ENCODE peak calls at places on chromosomes 3 and 15, in four cellular contexts. E, P, N and H are unnamed samples.

GRCh38 chr3:125078961-125079674 is 23.3 kb upstream of the HEG1 start:
- DNase-seq in E (no peak), P (no peak), N (no peak), H (no peak)

GRCh38 chr3:194964809-194965208 is 279.1 kb downstream of the FAM43A start:
- DNase-seq in E (no peak), P (no peak), N (no peak), H (no peak)

GRCh38 chr3:136305879-136306278 is 55.7 kb downstream of the PCCB start:
- DNase-seq in E (no peak), P (no peak), N (no peak), H (no peak)

GRCh38 chr15:39247574-39247973 is 333.3 kb upstream of the THBS1 start:
- DNase-seq in E (no peak), P (no peak), N (no peak), H (no peak)

GRCh38 chr15:74415966-74416916 is 17.5 kb downstream of the SEMA7A start:
- DNase-seq in E (no peak), P (no peak), N (no peak), H (no peak)

GRCh38 chr15:28914483-28915023 is 28.8 kb downstream of the APBA2 start:
- DNase-seq in E (no peak), P (no peak), N (no peak), H (no peak)

GRCh38 chr15:66670698-66671580 is 31.1 kb upstream of the SMAD6 start:
- DNase-seq in E (peak; percentile 83), P (peak; percentile 94), N (no peak), H (peak; percentile 77)

GRCh38 chr15:29115093-29115991 is 154.3 kb downstream of the NSMCE3 start:
- DNase-seq in E (no peak), P (peak; percentile 71), N (no peak), H (no peak)

GRCh38 chr15:98799461-98799971 is 151.2 kb downstream of the IGF1R start:
- DNase-seq in E (no peak), P (no peak), N (no peak), H (no peak)

GRCh38 chr3:5162102-5162501 is 25.4 kb upstream of the EDEM1 start:
- DNase-seq in E (no peak), P (no peak), N (no peak), H (no peak)

GRCh38 chr15:93348711-93349110 is 259.7 kb upstream of the RGMA start:
- DNase-seq in E (no peak), P (no peak), N (no peak), H (no peak)

GRCh38 chr15:52803543-52804306 is 13.6 kb upstream of the ONECUT1 start:
- DNase-seq in E (no peak), P (no peak), N (no peak), H (no peak)
- H3K27ac ChIP-seq in E (no peak overlapping the region), P (no peak overlapping the region), N (no peak overlapping the region), H (peak overlapping the region; percentile 86)

DNA sequence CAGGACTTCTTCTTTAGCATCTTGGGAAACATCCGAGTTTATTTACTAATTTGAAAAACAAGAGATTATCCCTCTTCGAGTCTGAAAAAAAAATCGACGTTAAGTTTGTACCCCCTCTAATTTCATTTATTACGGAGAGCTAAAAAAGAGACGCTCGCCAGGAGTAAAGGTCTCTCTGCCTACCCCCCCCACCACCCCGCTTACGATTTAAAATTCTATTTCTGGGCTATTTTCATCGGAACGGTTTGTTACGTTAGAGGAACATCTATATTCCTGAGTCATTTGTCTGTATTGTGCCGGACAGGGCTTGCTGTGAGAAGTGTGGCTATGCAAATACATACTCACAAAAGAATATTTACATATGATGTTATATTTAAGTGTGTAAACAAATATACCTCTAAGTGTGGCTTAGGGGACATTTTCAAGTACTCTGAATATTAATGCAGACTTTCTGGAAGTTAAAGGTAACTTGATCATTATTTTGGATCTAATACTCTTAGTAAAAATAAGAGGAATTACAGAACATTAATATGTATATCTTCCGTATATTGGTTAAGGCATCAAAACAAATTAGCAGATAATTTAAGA is 1.4 kb upstream of the SHOX2 start:
- DNase-seq in E (no peak), P (no peak), N (no peak), H (no peak)
- H3K4me1 ChIP-seq in E (peaks cover 55% of the 10 kb centered on the region), P (no peaks in the 10 kb centered on the region), N (peaks cover 23% of the 10 kb centered on the region), H (no peaks in the 10 kb centered on the region)

GRCh38 chr15:31484986-31485385 is 158.4 kb downstream of the KLF13 start:
- DNase-seq in E (peak; percentile 32), P (peak; percentile 13), N (no peak), H (no peak)
- H3K9me3 ChIP-seq in E (no peaks in the 10 kb centered on the region), P (no peaks in the 10 kb centered on the region), N (no peaks in the 10 kb centered on the region), H (no peaks in the 10 kb centered on the region)

GRCh38 chr3:87796137-87796899 is 262.5 kb downstream of the CGGBP1 start:
- DNase-seq in E (no peak), P (no peak), N (no peak), H (no peak)

GRCh38 chr3:87801409-87801808 is 257.4 kb downstream of the CGGBP1 start:
- DNase-seq in E (no peak), P (no peak), N (no peak), H (no peak)

GRCh38 chr3:87798567-87798947 is 260.2 kb downstream of the CGGBP1 start:
- DNase-seq in E (no peak), P (no peak), N (no peak), H (no peak)

GRCh38 chr3:87793322-87793877 is 265.4 kb downstream of the CGGBP1 start:
- DNase-seq in E (no peak), P (peak; percentile 44), N (no peak), H (no peak)

DNA sequence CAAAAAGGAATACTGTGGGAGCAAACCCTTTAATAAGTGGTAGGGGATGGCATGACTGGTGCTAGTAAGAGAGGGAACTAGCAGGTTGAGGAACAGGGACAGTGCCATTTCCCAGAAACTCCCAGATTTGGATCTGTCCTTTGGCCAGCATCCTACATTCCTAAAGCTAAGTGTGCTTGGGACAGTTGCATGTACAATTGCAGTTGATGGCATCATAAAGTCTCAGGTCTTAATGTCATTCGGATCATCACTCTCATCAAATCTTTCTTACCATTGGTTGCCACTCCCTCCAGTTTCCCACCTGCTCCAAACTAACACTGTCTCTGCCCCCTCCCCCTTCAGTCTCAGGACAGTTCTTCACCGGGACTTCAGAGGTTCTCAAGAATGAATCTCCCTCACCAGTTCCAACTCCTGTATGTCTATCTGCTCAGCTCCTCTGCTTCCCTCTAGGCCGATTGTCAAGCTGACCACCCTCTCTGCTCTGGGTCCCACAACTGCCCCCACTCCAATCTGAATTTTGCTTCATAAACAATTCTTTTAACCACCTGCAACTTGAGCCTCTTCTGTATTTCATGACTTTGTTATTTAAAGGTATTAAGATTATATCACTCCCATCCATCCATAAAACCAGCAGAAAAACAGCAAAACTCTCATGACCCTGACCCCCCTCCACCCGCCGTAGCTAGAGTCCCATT is 260.8 kb downstream of the CGGBP1 start:
- DNase-seq in E (no peak), P (no peak), N (no peak), H (no peak)
- H3K27ac ChIP-seq in E (no peak overlapping the region), P (no peak overlapping the region), N (no peak overlapping the region), H (no peak overlapping the region)

GRCh38 chr3:69081583-69082262 is 1.6 kb upstream of the UBA3 start:
- DNase-seq in E (no peak), P (peak; percentile 36), N (no peak), H (no peak)
- H3K4me1 ChIP-seq in E (peaks cover 61% of the 10 kb centered on the region), P (peaks cover 6% of the 10 kb centered on the region), N (peaks cover 53% of the 10 kb centered on the region), H (peaks cover 10% of the 10 kb centered on the region)

GRCh38 chr3:156808025-156808424 is 18.1 kb upstream of the LEKR1 start:
- DNase-seq in E (no peak), P (no peak), N (no peak), H (no peak)
- H3K9me3 ChIP-seq in E (no peaks in the 10 kb centered on the region), P (no peaks in the 10 kb centered on the region), N (no peaks in the 10 kb centered on the region), H (no peaks in the 10 kb centered on the region)

DNA sequence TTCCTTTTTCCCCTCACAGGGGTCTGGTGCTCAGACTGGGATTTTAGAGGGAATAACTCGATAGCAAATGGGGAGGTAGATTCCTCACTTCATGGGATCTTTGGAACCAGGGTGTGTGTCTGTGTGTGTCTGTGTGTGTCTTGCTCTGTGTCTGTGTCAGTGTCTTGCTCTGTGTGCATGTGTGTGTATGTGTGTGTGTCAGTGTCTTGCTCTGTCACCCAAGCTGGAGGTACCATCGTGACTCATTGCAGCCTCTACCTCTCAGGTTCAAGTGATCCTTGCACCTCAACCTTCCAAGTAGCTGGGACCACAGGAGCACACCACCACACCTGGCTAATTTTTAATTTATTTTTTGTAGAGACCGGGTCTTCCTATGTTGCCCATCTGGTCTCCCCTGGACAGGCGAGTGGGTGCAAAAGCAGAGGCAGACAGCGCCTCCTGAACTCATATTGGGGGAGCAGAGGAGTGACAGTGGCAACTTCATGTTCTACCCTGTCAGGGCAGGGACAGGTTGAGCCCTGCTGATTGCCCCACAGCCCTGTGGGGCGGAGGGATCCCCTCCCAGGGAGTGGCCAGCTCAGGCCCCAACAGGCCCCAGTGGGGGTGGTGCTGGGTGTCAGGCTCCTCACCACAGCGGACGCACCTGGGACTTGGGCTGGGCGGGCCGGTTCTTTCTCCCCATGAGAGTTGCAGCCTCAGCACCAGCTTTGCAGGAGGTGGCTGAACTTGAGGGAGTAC is 10.4 kb upstream of the SEMA4B start:
- DNase-seq in E (peak; percentile 95), P (no peak), N (no peak), H (no peak)
- H3K27ac ChIP-seq in E (peak overlapping the region; percentile 85), P (no peak overlapping the region), N (no peak overlapping the region), H (peak overlapping the region; percentile 20)

DNA sequence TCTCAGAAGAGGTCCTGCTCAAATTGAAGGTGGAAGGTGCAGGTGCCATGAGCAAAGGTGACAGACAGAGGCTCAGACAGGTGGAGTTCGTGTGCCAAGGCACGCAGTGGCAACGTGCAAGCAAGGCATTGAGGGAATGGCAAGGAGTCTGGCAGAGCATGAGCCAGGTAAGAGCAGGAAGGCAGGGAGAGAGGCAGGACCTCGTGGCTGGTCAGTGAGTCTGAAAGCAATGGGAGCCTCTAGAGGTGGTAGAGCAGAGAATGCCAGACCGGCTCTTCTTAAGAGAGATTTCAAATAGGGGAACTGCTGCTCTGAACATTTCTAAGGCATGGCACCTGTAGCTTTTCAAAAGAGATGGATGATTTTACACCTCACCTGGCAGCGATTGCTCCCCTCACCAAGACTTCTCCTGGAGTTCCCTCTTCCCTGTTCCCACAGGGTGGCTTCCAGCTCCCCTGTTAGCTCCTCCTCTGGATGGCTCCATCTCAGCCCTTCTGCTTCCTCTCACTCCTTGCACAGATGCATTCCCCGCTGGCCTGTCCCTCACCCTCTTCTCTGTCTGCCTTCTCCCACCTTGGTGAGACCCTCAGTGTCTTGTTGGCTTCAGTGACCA is 2.7 kb downstream of the MYO5C start:
- DNase-seq in E (no peak), P (no peak), N (no peak), H (peak; percentile 49)
- H3K4me1 ChIP-seq in E (peaks cover 33% of the 10 kb centered on the region), P (peaks cover 6% of the 10 kb centered on the region), N (no peaks in the 10 kb centered on the region), H (peaks cover 23% of the 10 kb centered on the region)